ENCODE peak calls at places on chromosome 1, in five cellular contexts. One of them, this sample, is unnamed.

GRCh38 chr1:178345238-178345637 is 151.5 kb downstream of the CLEC20A start:
- DNase-seq in HL-60: no peak
- DNase-seq in GM12878: no peak
- DNase-seq in HepG2: peak
- DNase-seq in SK-N-SH: no peak
- DNase-seq in this sample: no peak

GRCh38 chr1:201904579-201904978 is 15.9 kb downstream of the SHISA4 start:
- DNase-seq in HL-60: no peak
- DNase-seq in GM12878: no peak
- DNase-seq in HepG2: no peak
- DNase-seq in SK-N-SH: no peak
- DNase-seq in this sample: no peak

GRCh38 chr1:77832889-77833288 is 53.4 kb downstream of the MIGA1 start:
- DNase-seq in HL-60: no peak
- DNase-seq in GM12878: no peak
- DNase-seq in HepG2: no peak
- DNase-seq in SK-N-SH: no peak
- DNase-seq in this sample: no peak

GRCh38 chr1:182206628-182207239 is 145.2 kb upstream of the ZNF648 start:
- DNase-seq in HL-60: no peak
- DNase-seq in GM12878: no peak
- DNase-seq in HepG2: no peak
- DNase-seq in SK-N-SH: no peak
- DNase-seq in this sample: no peak

GRCh38 chr1:209749660-209750059 is 6.2 kb upstream of the TRAF3IP3 start:
- DNase-seq in HL-60: no peak
- DNase-seq in GM12878: no peak
- DNase-seq in HepG2: no peak
- DNase-seq in SK-N-SH: peak
- DNase-seq in this sample: no peak

GRCh38 chr1:62391369-62391971 is 45.4 kb upstream of the USP1 start:
- DNase-seq in HL-60: peak
- DNase-seq in GM12878: no peak
- DNase-seq in HepG2: peak
- DNase-seq in SK-N-SH: peak
- DNase-seq in this sample: peak

GRCh38 chr1:51605961-51606723 is 10.8 kb upstream of the OSBPL9 start:
- DNase-seq in HL-60: peak
- DNase-seq in GM12878: no peak
- DNase-seq in HepG2: no peak
- DNase-seq in SK-N-SH: no peak
- DNase-seq in this sample: no peak

GRCh38 chr1:7588457-7588827 is 182.7 kb upstream of the VAMP3 start:
- DNase-seq in HL-60: no peak
- DNase-seq in GM12878: no peak
- DNase-seq in HepG2: no peak
- DNase-seq in SK-N-SH: no peak
- DNase-seq in this sample: no peak

GRCh38 chr1:168906367-168906766 is 177.4 kb upstream of the DPT start:
- DNase-seq in HL-60: no peak
- DNase-seq in GM12878: no peak
- DNase-seq in HepG2: no peak
- DNase-seq in SK-N-SH: no peak
- DNase-seq in this sample: no peak

GRCh38 chr1:236920270-236920894 is 83.9 kb downstream of the MT1HL1 start:
- DNase-seq in HL-60: no peak
- DNase-seq in GM12878: no peak
- DNase-seq in HepG2: peak
- DNase-seq in SK-N-SH: no peak
- DNase-seq in this sample: no peak

GRCh38 chr1:38745476-38746410 is 113.8 kb downstream of the RRAGC start:
- DNase-seq in HL-60: no peak
- DNase-seq in GM12878: no peak
- DNase-seq in HepG2: no peak
- DNase-seq in SK-N-SH: no peak
- DNase-seq in this sample: no peak
- TF ChIP-seq GABPA in HL-60: no peak
- TF ChIP-seq GABPA in GM12878: no peak
- TF ChIP-seq GABPA in HepG2: no peak
- TF ChIP-seq GABPA in SK-N-SH: no peak
- TF ChIP-seq GABPA in this sample: no peak

GRCh38 chr1:14345925-14346550 is 252.4 kb upstream of the KAZN start:
- DNase-seq in HL-60: no peak
- DNase-seq in GM12878: no peak
- DNase-seq in HepG2: no peak
- DNase-seq in SK-N-SH: no peak
- DNase-seq in this sample: no peak
- TF ChIP-seq GABPA in HL-60: no peak
- TF ChIP-seq GABPA in GM12878: no peak
- TF ChIP-seq GABPA in HepG2: no peak
- TF ChIP-seq GABPA in SK-N-SH: no peak
- TF ChIP-seq GABPA in this sample: no peak

GRCh38 chr1:30589083-30589482 is 134.3 kb downstream of the MATN1 start:
- DNase-seq in HL-60: no peak
- DNase-seq in GM12878: no peak
- DNase-seq in HepG2: no peak
- DNase-seq in SK-N-SH: no peak
- DNase-seq in this sample: no peak
- TF ChIP-seq GABPA in HL-60: no peak
- TF ChIP-seq GABPA in GM12878: no peak
- TF ChIP-seq GABPA in HepG2: no peak
- TF ChIP-seq GABPA in SK-N-SH: no peak
- TF ChIP-seq GABPA in this sample: no peak

GRCh38 chr1:229028987-229029550 is 241.8 kb upstream of the RAB4A start:
- DNase-seq in HL-60: no peak
- DNase-seq in GM12878: no peak
- DNase-seq in HepG2: no peak
- DNase-seq in SK-N-SH: no peak
- DNase-seq in this sample: no peak
- TF ChIP-seq GABPA in HL-60: no peak
- TF ChIP-seq GABPA in GM12878: no peak
- TF ChIP-seq GABPA in HepG2: no peak
- TF ChIP-seq GABPA in SK-N-SH: no peak
- TF ChIP-seq GABPA in this sample: no peak

GRCh38 chr1:154520333-154520732 is 18.1 kb upstream of the SHE start:
- DNase-seq in HL-60: no peak
- DNase-seq in GM12878: no peak
- DNase-seq in HepG2: no peak
- DNase-seq in SK-N-SH: no peak
- DNase-seq in this sample: no peak

GRCh38 chr1:154521695-154522094 is 19.5 kb upstream of the SHE start:
- DNase-seq in HL-60: no peak
- DNase-seq in GM12878: no peak
- DNase-seq in HepG2: no peak
- DNase-seq in SK-N-SH: no peak
- DNase-seq in this sample: no peak

GRCh38 chr1:154527192-154527591 is 25.0 kb upstream of the SHE start:
- DNase-seq in HL-60: no peak
- DNase-seq in GM12878: no peak
- DNase-seq in HepG2: no peak
- DNase-seq in SK-N-SH: no peak
- DNase-seq in this sample: no peak

GRCh38 chr1:154529308-154529707 is 27.1 kb upstream of the SHE start:
- DNase-seq in HL-60: no peak
- DNase-seq in GM12878: no peak
- DNase-seq in HepG2: no peak
- DNase-seq in SK-N-SH: no peak
- DNase-seq in this sample: no peak

GRCh38 chr1:154524881-154525280 is 22.7 kb upstream of the SHE start:
- DNase-seq in HL-60: no peak
- DNase-seq in GM12878: no peak
- DNase-seq in HepG2: no peak
- DNase-seq in SK-N-SH: no peak
- DNase-seq in this sample: no peak
- TF ChIP-seq GABPA in HL-60: no peak
- TF ChIP-seq GABPA in GM12878: no peak
- TF ChIP-seq GABPA in HepG2: no peak
- TF ChIP-seq GABPA in SK-N-SH: no peak
- TF ChIP-seq GABPA in this sample: no peak

GRCh38 chr1:37719572-37720195 is 27.4 kb downstream of the CDCA8 start:
- DNase-seq in HL-60: no peak
- DNase-seq in GM12878: no peak
- DNase-seq in HepG2: no peak
- DNase-seq in SK-N-SH: no peak
- DNase-seq in this sample: no peak
- TF ChIP-seq GABPA in HL-60: no peak
- TF ChIP-seq GABPA in GM12878: no peak
- TF ChIP-seq GABPA in HepG2: no peak
- TF ChIP-seq GABPA in SK-N-SH: no peak
- TF ChIP-seq GABPA in this sample: no peak